ENCODE peak calls at places on chromosome 18, in six cellular contexts. O is A549, E is IMR-90, K is adrenal gland, I is right lobe of liver, U is suprapubic skin. F is an unnamed sample. For H3K4me1, the result is how much of the 10 kb centered on the place peaks cover.

GRCh38 chr18:21191596-21192307 is 50.3 kb upstream of the GREB1L start:
- DNase-seq in K (peak), I (peak), U (no peak), E (peak), O (peak), F (peak)

GRCh38 chr18:68467966-68468365 is 246.9 kb downstream of the TMX3 start:
- DNase-seq in U (no peak), I (no peak), K (no peak), E (no peak), O (no peak), F (no peak)

GRCh38 chr18:68772268-68772667 is 25.6 kb upstream of the CCDC102B start:
- DNase-seq in K (no peak), I (no peak), O (no peak), E (no peak), U (no peak), F (no peak)

GRCh38 chr18:37762076-37762475 is 196.5 kb upstream of the CELF4 start:
- DNase-seq in K (no peak), U (no peak), E (no peak), O (no peak), I (no peak), F (no peak)

GRCh38 chr18:48889115-48889941 is 61.4 kb downstream of the SMAD7 start:
- DNase-seq in O (no peak), I (no peak), U (no peak), E (no peak), K (peak), F (no peak)

GRCh38 chr18:74271656-74272055 is 20.1 kb downstream of the CYB5A start:
- DNase-seq in I (no peak), O (no peak), U (no peak), E (peak), K (no peak), F (no peak)

GRCh38 chr18:42072407-42072806 is 117.4 kb downstream of the PIK3C3 start:
- DNase-seq in E (no peak), U (no peak), I (no peak), K (no peak), O (no peak), F (no peak)

GRCh38 chr18:32287249-32287648 is 97.4 kb downstream of the MEP1B start:
- DNase-seq in E (no peak), I (no peak), U (no peak), O (no peak), K (no peak), F (no peak)

GRCh38 chr18:5979176-5979888 is 84.0 kb upstream of the TMEM200C start:
- DNase-seq in U (no peak), O (no peak), E (no peak), I (no peak), K (no peak), F (no peak)

GRCh38 chr18:63284861-63285260 is 34.7 kb downstream of the BCL2 start:
- DNase-seq in U (no peak), K (no peak), O (no peak), I (no peak), E (no peak), F (peak)

GRCh38 chr18:26540041-26540628 is 8.2 kb downstream of the KCTD1 start:
- DNase-seq in K (no peak), E (no peak), U (no peak), O (peak), I (no peak), F (no peak)

GRCh38 chr18:39591647-39592046 is 2026.0 kb upstream of the CELF4 start:
- DNase-seq in O (no peak), E (no peak), K (no peak), U (no peak), I (no peak), F (no peak)

GRCh38 chr18:13621886-13622619 is 104.3 kb downstream of the FAM210A start:
- DNase-seq in I (no peak), U (no peak), O (no peak), K (no peak), E (no peak), F (no peak)

GRCh38 chr18:61832858-61833257 is 59.9 kb downstream of the RNF152 start:
- DNase-seq in K (no peak), I (no peak), O (no peak), U (no peak), E (no peak), F (no peak)

GRCh38 chr18:34159691-34160185 is 65.0 kb downstream of the NOL4 start:
- DNase-seq in O (no peak), I (peak), K (no peak), U (peak), E (no peak), F (no peak)

GRCh38 chr18:70464343-70465114 is 175.7 kb downstream of the SOCS6 start:
- DNase-seq in U (peak), E (peak), I (peak), O (peak), K (peak), F (peak)

GRCh38 chr18:66728951-66729350 is 125.1 kb upstream of the CDH19 start:
- DNase-seq in K (no peak), I (no peak), U (no peak), O (no peak), E (no peak), F (no peak)

GRCh38 chr18:76450912-76451421 is 44.1 kb downstream of the ZNF516 start:
- DNase-seq in I (no peak), U (peak), E (peak), K (peak), O (no peak), F (peak)

GRCh38 chr18:78929502-78929901 is 50.1 kb upstream of the SALL3 start:
- DNase-seq in K (no peak), E (no peak), O (no peak), I (no peak), U (peak), F (no peak)

GRCh38 chr18:28080876-28081300 is 96.0 kb downstream of the CDH2 start:
- DNase-seq in K (no peak), O (no peak), E (peak), I (no peak), U (no peak), F (no peak)

GRCh38 chr18:10228380-10228779 is 226.1 kb upstream of the APCDD1 start:
- DNase-seq in K (no peak), O (no peak), I (no peak), E (no peak), U (no peak), F (no peak)

GRCh38 chr18:8654482-8655451 is 45.5 kb downstream of the RAB12 start:
- DNase-seq in O (peak), E (peak), K (no peak), U (no peak), I (no peak), F (no peak)

GRCh38 chr18:46196627-46197243 is 92.5 kb downstream of the HAUS1 start:
- DNase-seq in O (no peak), E (peak), I (no peak), K (no peak), U (no peak), F (no peak)

DNA sequence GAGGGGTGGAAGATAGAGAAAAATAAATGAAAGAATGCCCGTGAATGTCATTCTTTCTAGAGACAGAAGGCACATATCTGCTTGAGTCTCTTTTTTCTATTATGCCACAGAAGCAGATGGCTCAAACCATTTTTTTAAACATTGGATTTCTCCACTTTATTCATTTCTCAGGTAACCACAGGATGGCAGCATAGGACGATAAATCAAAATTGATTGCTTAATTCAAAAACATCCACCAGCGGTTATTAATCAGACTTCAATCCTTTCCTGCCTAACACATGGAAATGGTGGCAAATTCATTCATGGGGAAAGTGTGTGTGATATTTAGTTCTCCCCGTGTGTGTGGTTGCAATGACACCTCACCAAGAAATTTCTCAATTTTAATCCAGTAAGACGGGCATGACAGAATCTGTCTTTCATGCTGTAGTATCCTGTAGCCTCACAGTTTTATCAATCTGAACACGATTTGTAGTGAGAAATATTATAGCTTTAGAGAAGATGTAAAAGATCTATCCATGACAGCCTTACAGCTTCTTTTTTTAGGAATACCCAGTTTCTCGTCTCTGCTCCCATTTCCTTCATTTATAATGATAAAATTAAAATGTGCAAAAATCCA is 72.2 kb downstream of the DSC3 start:
- DNase-seq in O (peak), K (no peak), E (peak), I (no peak), U (no peak), F (no peak)
- H3K4me3 ChIP-seq in O (no peak), K (no peak), E (no peak), I (no peak), U (no peak), F (no peak)

GRCh38 chr18:2035056-2035455 is 536.2 kb downstream of the METTL4 start:
- DNase-seq in K (no peak), I (no peak), O (no peak), U (no peak), E (no peak), F (no peak)
- TF ChIP-seq POLR2A in K (no peak), I (no peak), O (no peak), U (no peak), E (no peak), F (no peak)

GRCh38 chr18:35171315-35171987 is 69.4 kb upstream of the ZNF397 start:
- DNase-seq in I (no peak), O (no peak), K (peak), U (no peak), E (no peak), F (no peak)
- H3K4me1 ChIP-seq in I (under half), O (under half), K (under half), U (under half), E (under half), F (under half)

DNA sequence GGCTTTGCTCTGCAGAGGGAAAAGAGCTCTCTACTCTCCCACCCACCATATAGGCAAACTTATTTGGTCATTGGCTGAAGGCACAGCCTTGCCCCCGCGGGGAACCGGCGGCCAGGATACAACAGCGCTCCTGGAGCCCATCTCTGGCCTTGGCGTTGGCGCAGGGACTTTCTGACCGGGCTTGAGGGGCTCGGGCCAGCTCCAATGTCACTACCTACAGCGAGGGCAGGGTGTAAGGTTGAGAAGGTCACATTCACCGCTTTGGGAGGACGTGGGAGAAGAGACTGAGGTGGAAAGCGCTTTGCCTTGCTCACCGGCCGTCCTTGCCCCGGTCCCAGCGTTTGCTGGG is 2.2 kb downstream of the ONECUT2 start:
- DNase-seq in E (no peak), O (peak), K (no peak), I (peak), U (no peak), F (no peak)
- H3K4me3 ChIP-seq in E (no peak), O (peak), K (peak), I (peak), U (peak), F (no peak)

GRCh38 chr18:57816208-57816999 is 13.3 kb upstream of the ATP8B1 start:
- DNase-seq in O (no peak), U (no peak), K (no peak), I (no peak), E (no peak), F (no peak)

GRCh38 chr18:57819119-57819518 is 16.0 kb upstream of the ATP8B1 start:
- DNase-seq in E (no peak), I (no peak), U (no peak), O (no peak), K (no peak), F (no peak)

GRCh38 chr18:57814555-57814954 is 11.4 kb upstream of the ATP8B1 start:
- DNase-seq in E (no peak), K (no peak), U (no peak), I (no peak), O (no peak), F (no peak)

GRCh38 chr18:57819671-57820460 is 16.8 kb upstream of the ATP8B1 start:
- DNase-seq in E (peak), K (peak), I (peak), U (no peak), O (peak), F (peak)
- TF ChIP-seq POLR2A in E (no peak), K (no peak), I (peak), U (no peak), O (no peak), F (no peak)

GRCh38 chr18:2846638-2847340 is at the start of gene EMILIN2:
- DNase-seq in E (peak), O (no peak), U (peak), I (peak), K (peak), F (peak)

GRCh38 chr18:2847341-2848144 is 737 bp downstream of the EMILIN2 start:
- DNase-seq in O (no peak), I (no peak), E (no peak), K (no peak), U (no peak), F (no peak)

GRCh38 chr18:2843161-2843560 is 3.6 kb upstream of the EMILIN2 start:
- DNase-seq in U (no peak), K (peak), E (no peak), O (no peak), I (no peak), F (peak)

GRCh38 chr18:2846241-2846637 is 567 bp upstream of the EMILIN2 start:
- DNase-seq in I (no peak), U (peak), K (no peak), O (no peak), E (peak), F (no peak)

GRCh38 chr18:2845175-2845574 is 1.6 kb upstream of the EMILIN2 start:
- DNase-seq in U (no peak), E (no peak), I (no peak), K (no peak), O (no peak), F (no peak)
- H3K4me1 ChIP-seq in U (under half), E (under half), I (under half), K (under half), O (under half), F (under half)

DNA sequence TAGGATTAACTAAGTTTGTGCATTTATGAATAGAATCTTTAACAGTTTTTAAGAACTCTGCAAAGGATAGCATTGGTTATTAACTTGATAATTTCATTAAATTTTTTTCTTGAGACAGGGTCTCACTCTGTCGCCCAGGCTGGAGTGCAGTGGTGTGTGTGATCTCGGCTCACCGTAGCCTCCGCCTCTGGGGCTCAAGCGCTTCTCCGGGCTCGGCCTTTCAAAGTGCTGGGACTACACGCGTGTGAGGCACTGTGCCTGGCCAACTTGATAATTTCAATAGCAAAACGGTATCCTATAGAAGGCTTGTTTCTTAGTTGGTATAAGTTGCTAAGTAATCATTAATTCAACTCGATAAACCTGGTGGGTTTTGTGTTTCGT is 38.0 kb downstream of the ADNP2 start:
- DNase-seq in O (no peak), U (no peak), I (no peak), E (no peak), K (peak), F (no peak)
- H3K4me3 ChIP-seq in O (peak), U (peak), I (peak), E (peak), K (peak), F (peak)